ENCODE peak calls at places on chromosomes 4 and X, in nine cellular contexts. One of them, this sample, is unnamed.

GRCh38 chrX:154096140-154097002 is 1.1 kb downstream of the MECP2 start:
- DNase-seq in CD8-positive, alpha-beta memory T cell: no peak
- DNase-seq in CD8-positive, alpha-beta T cell: peak
- DNase-seq in CD4-positive, alpha-beta memory T cell: peak
- DNase-seq in A549: no peak
- DNase-seq in transverse colon: no peak
- DNase-seq in body of pancreas: no peak
- DNase-seq in astrocyte: peak
- DNase-seq in right atrium auricular region: no peak
- DNase-seq in this sample: no peak

GRCh38 chr4:80097395-80098177 is 24.6 kb upstream of the ANTXR2 start:
- DNase-seq in right atrium auricular region: peak
- DNase-seq in astrocyte: peak
- DNase-seq in CD8-positive, alpha-beta T cell: no peak
- DNase-seq in A549: no peak
- DNase-seq in transverse colon: peak
- DNase-seq in CD8-positive, alpha-beta memory T cell: no peak
- DNase-seq in CD4-positive, alpha-beta memory T cell: no peak
- DNase-seq in body of pancreas: peak
- DNase-seq in this sample: peak

GRCh38 chr4:111214371-111214770 is 591.5 kb upstream of the PITX2 start:
- DNase-seq in CD8-positive, alpha-beta memory T cell: no peak
- DNase-seq in body of pancreas: no peak
- DNase-seq in A549: no peak
- DNase-seq in CD8-positive, alpha-beta T cell: no peak
- DNase-seq in transverse colon: no peak
- DNase-seq in astrocyte: no peak
- DNase-seq in right atrium auricular region: no peak
- DNase-seq in CD4-positive, alpha-beta memory T cell: no peak
- DNase-seq in this sample: no peak

GRCh38 chrX:6203462-6204215 is 25.0 kb downstream of the NLGN4X start:
- DNase-seq in A549: no peak
- DNase-seq in body of pancreas: no peak
- DNase-seq in transverse colon: no peak
- DNase-seq in CD8-positive, alpha-beta memory T cell: no peak
- DNase-seq in astrocyte: no peak
- DNase-seq in CD4-positive, alpha-beta memory T cell: no peak
- DNase-seq in right atrium auricular region: no peak
- DNase-seq in CD8-positive, alpha-beta T cell: no peak
- DNase-seq in this sample: no peak

GRCh38 chrX:155949098-155949497 is 48.4 kb upstream of the IL9R start:
- DNase-seq in CD8-positive, alpha-beta memory T cell: no peak
- DNase-seq in CD4-positive, alpha-beta memory T cell: no peak
- DNase-seq in body of pancreas: no peak
- DNase-seq in A549: no peak
- DNase-seq in transverse colon: no peak
- DNase-seq in astrocyte: no peak
- DNase-seq in CD8-positive, alpha-beta T cell: no peak
- DNase-seq in right atrium auricular region: no peak
- DNase-seq in this sample: no peak

GRCh38 chr4:181488926-181489325 is 754.3 kb upstream of the TENM3 start:
- DNase-seq in astrocyte: no peak
- DNase-seq in CD4-positive, alpha-beta memory T cell: no peak
- DNase-seq in body of pancreas: no peak
- DNase-seq in right atrium auricular region: no peak
- DNase-seq in transverse colon: no peak
- DNase-seq in A549: no peak
- DNase-seq in CD8-positive, alpha-beta memory T cell: no peak
- DNase-seq in CD8-positive, alpha-beta T cell: no peak
- DNase-seq in this sample: no peak

GRCh38 chrX:2463973-2464676 is 36.7 kb downstream of the DHRSX start:
- DNase-seq in CD8-positive, alpha-beta memory T cell: no peak
- DNase-seq in body of pancreas: no peak
- DNase-seq in right atrium auricular region: no peak
- DNase-seq in CD4-positive, alpha-beta memory T cell: no peak
- DNase-seq in astrocyte: peak
- DNase-seq in A549: peak
- DNase-seq in transverse colon: no peak
- DNase-seq in CD8-positive, alpha-beta T cell: no peak
- DNase-seq in this sample: no peak

GRCh38 chr4:74453037-74453635 is 8.2 kb downstream of the AREG start:
- DNase-seq in A549: no peak
- DNase-seq in right atrium auricular region: no peak
- DNase-seq in astrocyte: no peak
- DNase-seq in CD8-positive, alpha-beta memory T cell: no peak
- DNase-seq in transverse colon: no peak
- DNase-seq in body of pancreas: no peak
- DNase-seq in CD4-positive, alpha-beta memory T cell: no peak
- DNase-seq in CD8-positive, alpha-beta T cell: no peak
- DNase-seq in this sample: no peak

GRCh38 chr4:53781614-53782467 is 190.6 kb upstream of the LNX1 start:
- DNase-seq in CD8-positive, alpha-beta T cell: no peak
- DNase-seq in CD4-positive, alpha-beta memory T cell: no peak
- DNase-seq in body of pancreas: no peak
- DNase-seq in CD8-positive, alpha-beta memory T cell: no peak
- DNase-seq in transverse colon: no peak
- DNase-seq in right atrium auricular region: no peak
- DNase-seq in astrocyte: no peak
- DNase-seq in A549: peak
- DNase-seq in this sample: no peak

GRCh38 chr4:186291256-186291890 is 25.4 kb downstream of the F11 start:
- DNase-seq in astrocyte: no peak
- DNase-seq in CD4-positive, alpha-beta memory T cell: no peak
- DNase-seq in CD8-positive, alpha-beta memory T cell: no peak
- DNase-seq in CD8-positive, alpha-beta T cell: no peak
- DNase-seq in right atrium auricular region: no peak
- DNase-seq in transverse colon: no peak
- DNase-seq in body of pancreas: no peak
- DNase-seq in A549: no peak
- DNase-seq in this sample: no peak

GRCh38 chrX:134622056-134622812 is 36.0 kb downstream of the PLAC1 start:
- DNase-seq in transverse colon: no peak
- DNase-seq in A549: peak
- DNase-seq in body of pancreas: peak
- DNase-seq in right atrium auricular region: no peak
- DNase-seq in CD8-positive, alpha-beta memory T cell: no peak
- DNase-seq in CD8-positive, alpha-beta T cell: no peak
- DNase-seq in CD4-positive, alpha-beta memory T cell: no peak
- DNase-seq in astrocyte: peak
- DNase-seq in this sample: no peak

GRCh38 chrX:140756948-140757347 is 47.4 kb downstream of the LINC00632 start:
- DNase-seq in astrocyte: no peak
- DNase-seq in transverse colon: no peak
- DNase-seq in right atrium auricular region: no peak
- DNase-seq in CD8-positive, alpha-beta T cell: no peak
- DNase-seq in CD8-positive, alpha-beta memory T cell: no peak
- DNase-seq in body of pancreas: peak
- DNase-seq in A549: no peak
- DNase-seq in CD4-positive, alpha-beta memory T cell: no peak
- DNase-seq in this sample: no peak

GRCh38 chr4:138609943-138610350 is 367.8 kb upstream of the SLC7A11 start:
- DNase-seq in A549: no peak
- DNase-seq in astrocyte: peak
- DNase-seq in CD4-positive, alpha-beta memory T cell: no peak
- DNase-seq in CD8-positive, alpha-beta memory T cell: no peak
- DNase-seq in right atrium auricular region: no peak
- DNase-seq in body of pancreas: no peak
- DNase-seq in CD8-positive, alpha-beta T cell: no peak
- DNase-seq in transverse colon: no peak
- DNase-seq in this sample: no peak

GRCh38 chr4:168503652-168504362 is 7.0 kb downstream of the PALLD start:
- DNase-seq in transverse colon: no peak
- DNase-seq in right atrium auricular region: no peak
- DNase-seq in CD8-positive, alpha-beta T cell: no peak
- DNase-seq in body of pancreas: peak
- DNase-seq in A549: no peak
- DNase-seq in CD4-positive, alpha-beta memory T cell: no peak
- DNase-seq in CD8-positive, alpha-beta memory T cell: no peak
- DNase-seq in astrocyte: no peak
- DNase-seq in this sample: no peak

DNA sequence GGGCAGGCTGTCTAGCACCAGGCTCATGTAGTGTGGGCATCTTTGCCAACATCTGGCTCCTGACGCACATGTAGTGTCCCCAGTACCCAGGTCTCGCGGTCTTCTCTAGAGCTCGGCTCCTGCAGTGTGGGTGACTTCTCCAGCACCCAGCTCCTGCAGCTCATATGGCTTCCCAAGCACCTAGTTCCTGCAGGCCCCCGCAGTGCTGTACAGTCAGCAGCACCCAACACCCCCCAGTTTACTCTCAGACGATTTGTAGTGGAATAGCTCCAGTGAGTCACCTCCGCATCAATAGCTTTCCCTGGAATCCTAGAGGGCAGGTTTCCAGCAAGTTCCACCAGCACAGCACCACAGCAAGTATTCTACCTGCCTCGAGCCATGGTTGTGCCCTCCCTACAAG is 30.9 kb downstream of the ZNF41 start:
- DNase-seq in CD8-positive, alpha-beta T cell: no peak
- DNase-seq in right atrium auricular region: no peak
- DNase-seq in body of pancreas: no peak
- DNase-seq in astrocyte: no peak
- DNase-seq in transverse colon: no peak
- DNase-seq in CD8-positive, alpha-beta memory T cell: no peak
- DNase-seq in CD4-positive, alpha-beta memory T cell: no peak
- DNase-seq in A549: no peak
- DNase-seq in this sample: no peak
- H3K27ac ChIP-seq in CD8-positive, alpha-beta T cell: no peak
- H3K27ac ChIP-seq in right atrium auricular region: no peak
- H3K27ac ChIP-seq in body of pancreas: no peak
- H3K27ac ChIP-seq in astrocyte: no peak
- H3K27ac ChIP-seq in transverse colon: no peak
- H3K27ac ChIP-seq in CD8-positive, alpha-beta memory T cell: no peak
- H3K27ac ChIP-seq in CD4-positive, alpha-beta memory T cell: no peak
- H3K27ac ChIP-seq in A549: no peak
- H3K27ac ChIP-seq in this sample: no peak

GRCh38 chr4:162422312-162422711 is 258.5 kb upstream of the FSTL5 start:
- DNase-seq in A549: no peak
- DNase-seq in astrocyte: no peak
- DNase-seq in CD4-positive, alpha-beta memory T cell: no peak
- DNase-seq in CD8-positive, alpha-beta T cell: no peak
- DNase-seq in body of pancreas: no peak
- DNase-seq in right atrium auricular region: no peak
- DNase-seq in transverse colon: no peak
- DNase-seq in CD8-positive, alpha-beta memory T cell: no peak
- DNase-seq in this sample: no peak
- H3K27ac ChIP-seq in A549: no peak
- H3K27ac ChIP-seq in astrocyte: no peak
- H3K27ac ChIP-seq in CD4-positive, alpha-beta memory T cell: no peak
- H3K27ac ChIP-seq in CD8-positive, alpha-beta T cell: no peak
- H3K27ac ChIP-seq in body of pancreas: no peak
- H3K27ac ChIP-seq in right atrium auricular region: no peak
- H3K27ac ChIP-seq in transverse colon: no peak
- H3K27ac ChIP-seq in CD8-positive, alpha-beta memory T cell: no peak
- H3K27ac ChIP-seq in this sample: no peak

DNA sequence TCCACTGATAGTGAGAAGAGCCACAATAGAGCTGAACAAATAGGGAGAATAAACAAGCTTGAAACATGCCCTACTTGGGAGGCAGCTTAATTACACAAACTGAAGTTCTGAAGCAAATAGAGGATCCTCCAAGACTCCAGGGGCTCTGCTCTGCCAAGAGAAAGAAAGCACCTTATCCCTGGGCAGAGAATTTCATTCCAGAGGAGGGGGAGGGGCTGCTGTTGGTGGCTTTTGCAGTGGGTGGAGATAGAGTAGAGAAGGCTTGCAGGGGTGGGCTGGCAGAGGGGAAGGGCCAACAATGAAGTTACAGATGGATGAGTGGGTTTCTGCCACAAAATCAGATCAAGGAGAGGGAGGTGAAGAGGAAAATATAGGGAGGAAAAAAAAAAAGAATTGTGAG is 1.0 kb upstream of the LPAR4 start:
- DNase-seq in astrocyte: no peak
- DNase-seq in CD8-positive, alpha-beta T cell: no peak
- DNase-seq in A549: no peak
- DNase-seq in CD4-positive, alpha-beta memory T cell: no peak
- DNase-seq in transverse colon: no peak
- DNase-seq in CD8-positive, alpha-beta memory T cell: no peak
- DNase-seq in right atrium auricular region: no peak
- DNase-seq in body of pancreas: no peak
- DNase-seq in this sample: no peak
- H3K27ac ChIP-seq in astrocyte: no peak
- H3K27ac ChIP-seq in CD8-positive, alpha-beta T cell: no peak
- H3K27ac ChIP-seq in A549: no peak
- H3K27ac ChIP-seq in CD4-positive, alpha-beta memory T cell: no peak
- H3K27ac ChIP-seq in transverse colon: no peak
- H3K27ac ChIP-seq in CD8-positive, alpha-beta memory T cell: no peak
- H3K27ac ChIP-seq in right atrium auricular region: no peak
- H3K27ac ChIP-seq in body of pancreas: no peak
- H3K27ac ChIP-seq in this sample: no peak

GRCh38 chr4:8478801-8479744 is 38.5 kb downstream of the TRMT44 start:
- DNase-seq in CD4-positive, alpha-beta memory T cell: no peak
- DNase-seq in CD8-positive, alpha-beta T cell: no peak
- DNase-seq in transverse colon: no peak
- DNase-seq in astrocyte: no peak
- DNase-seq in right atrium auricular region: no peak
- DNase-seq in A549: no peak
- DNase-seq in CD8-positive, alpha-beta memory T cell: no peak
- DNase-seq in body of pancreas: no peak
- DNase-seq in this sample: no peak

GRCh38 chr4:8477095-8477635 is 36.6 kb downstream of the TRMT44 start:
- DNase-seq in CD4-positive, alpha-beta memory T cell: no peak
- DNase-seq in CD8-positive, alpha-beta memory T cell: no peak
- DNase-seq in CD8-positive, alpha-beta T cell: no peak
- DNase-seq in transverse colon: no peak
- DNase-seq in right atrium auricular region: no peak
- DNase-seq in body of pancreas: no peak
- DNase-seq in astrocyte: no peak
- DNase-seq in A549: no peak
- DNase-seq in this sample: no peak

GRCh38 chr4:8477676-8478075 is 37.1 kb downstream of the TRMT44 start:
- DNase-seq in CD8-positive, alpha-beta memory T cell: no peak
- DNase-seq in A549: no peak
- DNase-seq in astrocyte: no peak
- DNase-seq in right atrium auricular region: no peak
- DNase-seq in CD4-positive, alpha-beta memory T cell: no peak
- DNase-seq in body of pancreas: no peak
- DNase-seq in CD8-positive, alpha-beta T cell: no peak
- DNase-seq in transverse colon: no peak
- DNase-seq in this sample: no peak

GRCh38 chr4:8480221-8480620 is 39.6 kb downstream of the TRMT44 start:
- DNase-seq in astrocyte: no peak
- DNase-seq in right atrium auricular region: no peak
- DNase-seq in CD4-positive, alpha-beta memory T cell: no peak
- DNase-seq in body of pancreas: no peak
- DNase-seq in CD8-positive, alpha-beta T cell: no peak
- DNase-seq in A549: no peak
- DNase-seq in transverse colon: no peak
- DNase-seq in CD8-positive, alpha-beta memory T cell: no peak
- DNase-seq in this sample: no peak

DNA sequence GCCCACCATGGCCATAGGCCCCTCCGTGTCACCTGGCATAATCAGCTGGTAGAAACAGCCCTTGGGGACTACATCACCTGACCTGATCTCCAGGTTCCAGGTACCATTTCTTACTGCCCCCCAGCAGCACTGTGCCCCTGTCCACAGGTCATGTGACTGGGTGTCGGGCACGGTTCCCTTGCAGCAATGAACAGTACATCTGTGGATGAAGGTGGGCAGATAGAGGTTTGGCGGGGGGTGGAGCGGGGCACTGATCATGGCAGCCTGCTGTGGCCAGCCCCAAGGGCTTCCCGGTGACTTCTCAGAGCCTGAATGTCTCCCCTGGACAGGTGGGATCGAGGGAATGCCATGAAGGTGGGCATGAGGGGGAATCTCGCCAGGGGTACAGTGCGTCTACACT is 37.8 kb downstream of the TRMT44 start:
- DNase-seq in astrocyte: no peak
- DNase-seq in right atrium auricular region: no peak
- DNase-seq in CD8-positive, alpha-beta memory T cell: no peak
- DNase-seq in CD4-positive, alpha-beta memory T cell: no peak
- DNase-seq in body of pancreas: no peak
- DNase-seq in transverse colon: no peak
- DNase-seq in A549: no peak
- DNase-seq in CD8-positive, alpha-beta T cell: no peak
- DNase-seq in this sample: no peak
- H3K27ac ChIP-seq in astrocyte: no peak
- H3K27ac ChIP-seq in right atrium auricular region: no peak
- H3K27ac ChIP-seq in CD8-positive, alpha-beta memory T cell: peak
- H3K27ac ChIP-seq in CD4-positive, alpha-beta memory T cell: no peak
- H3K27ac ChIP-seq in body of pancreas: no peak
- H3K27ac ChIP-seq in transverse colon: no peak
- H3K27ac ChIP-seq in A549: no peak
- H3K27ac ChIP-seq in CD8-positive, alpha-beta T cell: no peak
- H3K27ac ChIP-seq in this sample: no peak

This sample was measured in PC-9.